ENCODE peak calls at places on chromosome 17, in five cellular contexts. One of them, this sample, is unnamed.

GRCh38 chr17:67427410-67427809 is 50.3 kb downstream of the PITPNC1 start:
- DNase-seq in uterus: no peak
- DNase-seq in pancreas: no peak
- DNase-seq in ascending aorta: no peak
- DNase-seq in DND-41: no peak
- DNase-seq in this sample: no peak

GRCh38 chr17:73099504-73099903 is 7.0 kb upstream of the SLC39A11 start:
- DNase-seq in ascending aorta: no peak
- DNase-seq in uterus: no peak
- DNase-seq in DND-41: no peak
- DNase-seq in pancreas: no peak
- DNase-seq in this sample: no peak

GRCh38 chr17:72244494-72244893 is 123.7 kb downstream of the SOX9 start:
- DNase-seq in ascending aorta: no peak
- DNase-seq in pancreas: no peak
- DNase-seq in DND-41: no peak
- DNase-seq in uterus: no peak
- DNase-seq in this sample: no peak

GRCh38 chr17:70205386-70205785 is 36.1 kb downstream of the KCNJ2 start:
- DNase-seq in ascending aorta: no peak
- DNase-seq in DND-41: no peak
- DNase-seq in uterus: no peak
- DNase-seq in pancreas: no peak
- DNase-seq in this sample: no peak

GRCh38 chr17:40821536-40821935 is 878 bp downstream of the KRT10 start:
- DNase-seq in DND-41: no peak
- DNase-seq in pancreas: no peak
- DNase-seq in uterus: no peak
- DNase-seq in ascending aorta: no peak
- DNase-seq in this sample: no peak

GRCh38 chr17:9860851-9861250 is 35.1 kb downstream of the GLP2R start:
- DNase-seq in ascending aorta: no peak
- DNase-seq in DND-41: no peak
- DNase-seq in pancreas: no peak
- DNase-seq in uterus: no peak
- DNase-seq in this sample: no peak

GRCh38 chr17:4858068-4858879 is 25.1 kb downstream of the MINK1 start:
- DNase-seq in uterus: peak; percentile 39
- DNase-seq in DND-41: no peak
- DNase-seq in pancreas: no peak
- DNase-seq in ascending aorta: no peak
- DNase-seq in this sample: no peak

GRCh38 chr17:40551874-40552768 is 13.2 kb downstream of the CCR7 start:
- DNase-seq in uterus: peak; percentile 63
- DNase-seq in pancreas: peak; percentile 40
- DNase-seq in DND-41: peak; percentile 7
- DNase-seq in ascending aorta: peak; percentile 78
- DNase-seq in this sample: peak; percentile 87

GRCh38 chr17:29123111-29123510 is 57.1 kb downstream of the MYO18A start:
- DNase-seq in ascending aorta: no peak
- DNase-seq in pancreas: peak; percentile 58
- DNase-seq in DND-41: no peak
- DNase-seq in uterus: no peak
- DNase-seq in this sample: no peak

GRCh38 chr17:52178013-52178412 is 19.5 kb upstream of the CA10 start:
- DNase-seq in uterus: no peak
- DNase-seq in pancreas: no peak
- DNase-seq in ascending aorta: no peak
- DNase-seq in DND-41: no peak
- DNase-seq in this sample: no peak

GRCh38 chr17:59838196-59838911 is 54.4 kb downstream of the TUBD1 start:
- DNase-seq in ascending aorta: no peak
- DNase-seq in DND-41: peak; percentile 38
- DNase-seq in uterus: no peak
- DNase-seq in pancreas: no peak
- DNase-seq in this sample: no peak

GRCh38 chr17:55269894-55270293 is 5.1 kb downstream of the HLF start:
- DNase-seq in pancreas: no peak
- DNase-seq in ascending aorta: no peak
- DNase-seq in uterus: no peak
- DNase-seq in DND-41: no peak
- DNase-seq in this sample: no peak

GRCh38 chr17:16286947-16287562 is 66.2 kb downstream of the CENPV start:
- DNase-seq in DND-41: no peak
- DNase-seq in pancreas: peak; percentile 52
- DNase-seq in ascending aorta: peak; percentile 80
- DNase-seq in uterus: peak; percentile 26
- DNase-seq in this sample: no peak

GRCh38 chr17:7237761-7238417 is 1.4 kb downstream of the PHF23 start:
- DNase-seq in ascending aorta: peak; percentile 87
- DNase-seq in DND-41: peak; percentile 88
- DNase-seq in uterus: peak; percentile 79
- DNase-seq in pancreas: peak; percentile 93
- DNase-seq in this sample: no peak

GRCh38 chr17:13478326-13478830 is 123.4 kb downstream of the HS3ST3A1 start:
- DNase-seq in ascending aorta: no peak
- DNase-seq in DND-41: no peak
- DNase-seq in pancreas: no peak
- DNase-seq in uterus: no peak
- DNase-seq in this sample: no peak

GRCh38 chr17:32869345-32870026 is 7.4 kb downstream of the MYO1D start:
- DNase-seq in DND-41: no peak
- DNase-seq in uterus: no peak
- DNase-seq in ascending aorta: peak; percentile 69
- DNase-seq in pancreas: no peak
- DNase-seq in this sample: no peak
- H3K27ac ChIP-seq in DND-41: no peak overlapping the region
- H3K27ac ChIP-seq in uterus: peak overlapping the region; percentile 64
- H3K27ac ChIP-seq in ascending aorta: peak overlapping the region; percentile 58
- H3K27ac ChIP-seq in pancreas: no peak overlapping the region
- H3K27ac ChIP-seq in this sample: peak overlapping the region; percentile 86

DNA sequence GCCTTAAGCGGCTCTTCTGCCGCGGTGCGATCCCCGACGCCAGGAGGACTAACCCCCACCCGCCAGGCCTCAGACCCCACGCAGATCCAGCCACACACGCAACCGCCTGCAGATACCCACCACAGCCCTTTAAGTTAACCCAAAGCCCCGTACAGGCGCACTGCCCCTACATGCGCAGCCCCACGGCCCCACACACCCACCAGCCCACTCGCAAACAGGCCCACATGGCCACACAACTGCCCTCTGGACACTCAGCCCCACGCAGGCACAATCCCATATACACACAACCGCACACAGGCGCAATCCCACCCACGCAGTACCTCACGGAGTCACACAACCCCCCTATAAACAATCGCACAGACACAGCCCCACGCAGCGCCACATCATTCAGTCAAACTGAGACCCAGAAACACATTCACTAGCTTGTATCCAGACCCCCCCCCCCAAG is 41.7 kb downstream of the RAI1 start:
- DNase-seq in uterus: no peak
- DNase-seq in DND-41: no peak
- DNase-seq in pancreas: no peak
- DNase-seq in ascending aorta: no peak
- DNase-seq in this sample: no peak
- H3K4me1 ChIP-seq in uterus: peaks cover 22% of the 10 kb centered on the region
- H3K4me1 ChIP-seq in DND-41: no peaks in the 10 kb centered on the region
- H3K4me1 ChIP-seq in pancreas: no peaks in the 10 kb centered on the region
- H3K4me1 ChIP-seq in ascending aorta: peaks cover 16% of the 10 kb centered on the region
- H3K4me1 ChIP-seq in this sample: no peaks in the 10 kb centered on the region

GRCh38 chr17:975321-975982 is 4.1 kb downstream of the NXN start:
- DNase-seq in pancreas: no peak
- DNase-seq in uterus: no peak
- DNase-seq in ascending aorta: no peak
- DNase-seq in DND-41: no peak
- DNase-seq in this sample: no peak

GRCh38 chr17:977163-977562 is 2.4 kb downstream of the NXN start:
- DNase-seq in DND-41: no peak
- DNase-seq in pancreas: no peak
- DNase-seq in uterus: no peak
- DNase-seq in ascending aorta: no peak
- DNase-seq in this sample: no peak

GRCh38 chr17:979211-979538 is 401 bp downstream of the NXN start:
- DNase-seq in pancreas: peak; percentile 90
- DNase-seq in DND-41: no peak
- DNase-seq in uterus: no peak
- DNase-seq in ascending aorta: no peak
- DNase-seq in this sample: no peak

GRCh38 chr17:978110-979093 is 1.2 kb downstream of the NXN start:
- DNase-seq in uterus: no peak
- DNase-seq in pancreas: peak; percentile 87
- DNase-seq in ascending aorta: no peak
- DNase-seq in DND-41: no peak
- DNase-seq in this sample: no peak

DNA sequence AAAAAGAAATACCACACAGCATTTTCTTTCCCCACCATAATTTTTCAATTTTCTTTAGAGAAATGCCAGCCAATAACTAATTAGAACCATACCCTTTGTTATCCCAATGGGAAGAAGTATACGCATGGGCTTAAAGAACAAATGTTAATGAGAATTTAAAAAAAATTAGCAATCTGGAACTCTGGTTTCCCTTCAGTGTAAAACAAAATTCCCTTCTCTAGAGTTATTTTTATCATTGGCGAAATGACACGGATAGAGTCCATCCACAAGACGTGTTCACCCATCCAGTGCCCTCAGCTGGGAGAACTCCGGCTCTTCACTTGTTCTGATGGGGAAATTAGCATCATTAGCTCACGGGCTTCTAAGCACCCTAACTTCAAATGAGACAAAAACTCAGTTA is 3.3 kb downstream of the NXN start:
- DNase-seq in ascending aorta: no peak
- DNase-seq in uterus: no peak
- DNase-seq in DND-41: no peak
- DNase-seq in pancreas: no peak
- DNase-seq in this sample: no peak
- TF ChIP-seq CTCF in ascending aorta: no peak
- TF ChIP-seq CTCF in uterus: no peak
- TF ChIP-seq CTCF in DND-41: no peak
- TF ChIP-seq CTCF in pancreas: no peak
- TF ChIP-seq CTCF in this sample: no peak

GRCh38 chr17:80704894-80705293 is 160.3 kb downstream of the RPTOR start:
- DNase-seq in pancreas: no peak
- DNase-seq in uterus: no peak
- DNase-seq in ascending aorta: no peak
- DNase-seq in DND-41: no peak
- DNase-seq in this sample: no peak
- H3K27ac ChIP-seq in pancreas: no peak overlapping the region
- H3K27ac ChIP-seq in uterus: no peak overlapping the region
- H3K27ac ChIP-seq in ascending aorta: no peak overlapping the region
- H3K27ac ChIP-seq in DND-41: peak overlapping the region; percentile 45
- H3K27ac ChIP-seq in this sample: no peak overlapping the region

DNA sequence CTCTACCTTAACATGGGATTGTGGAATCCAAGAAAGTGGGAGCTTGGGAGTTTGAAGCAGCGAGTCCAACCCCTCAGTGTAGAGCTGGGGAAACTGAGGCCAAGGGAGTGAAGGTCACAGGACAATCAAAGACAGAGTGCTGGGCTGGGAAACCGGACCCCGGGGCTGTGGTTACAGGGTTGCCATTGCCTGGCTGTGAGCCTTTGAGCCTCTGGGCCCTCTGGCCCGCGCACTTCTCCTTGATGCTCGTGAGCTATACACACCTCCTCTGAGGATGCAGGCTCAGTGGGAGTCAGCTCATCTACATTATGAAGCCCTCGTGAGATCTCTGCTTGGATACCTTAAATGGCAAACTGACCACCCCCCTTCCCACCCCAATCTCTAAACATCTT is 2.1 kb downstream of the ABCC3 start:
- DNase-seq in pancreas: peak; percentile 37
- DNase-seq in ascending aorta: no peak
- DNase-seq in DND-41: no peak
- DNase-seq in uterus: no peak
- DNase-seq in this sample: no peak
- H3K4me1 ChIP-seq in pancreas: peaks cover 21% of the 10 kb centered on the region
- H3K4me1 ChIP-seq in ascending aorta: peaks cover 45% of the 10 kb centered on the region
- H3K4me1 ChIP-seq in DND-41: no peaks in the 10 kb centered on the region
- H3K4me1 ChIP-seq in uterus: peaks cover 11% of the 10 kb centered on the region
- H3K4me1 ChIP-seq in this sample: no peaks in the 10 kb centered on the region

This sample was measured in right atrium auricular region.